ENCODE peak calls at places on chromosomes 2 and 18, in five cellular contexts. S is brain microvascular endothelial cell, T is PC-9, H is K562, L is tibial artery. U is an unnamed sample.

GRCh38 chr18:13437801-13438506 is 219.4 kb downstream of the LDLRAD4 start:
- DNase-seq in L (peak; percentile 48), H (no peak), S (no peak), T (no peak), U (no peak)

GRCh38 chr18:21314721-21315120 is 72.7 kb downstream of the GREB1L start:
- DNase-seq in H (no peak), T (no peak), S (no peak), L (no peak), U (no peak)

GRCh38 chr18:62434798-62435197 is 88.0 kb upstream of the ZCCHC2 start:
- DNase-seq in H (no peak), T (no peak), S (no peak), L (no peak), U (no peak)

GRCh38 chr2:232435805-232436204 is 20.1 kb upstream of the ALPI start:
- DNase-seq in H (no peak), T (no peak), S (no peak), L (peak; percentile 28), U (no peak)

GRCh38 chr18:48947583-48947982 is 3.2 kb downstream of the SMAD7 start:
- DNase-seq in H (no peak), T (no peak), S (no peak), L (no peak), U (no peak)

GRCh38 chr2:144505245-144505801 is 14.6 kb downstream of the ZEB2 start:
- DNase-seq in H (peak; percentile 25), L (no peak), S (no peak), T (no peak), U (no peak)

GRCh38 chr2:222307138-222307756 is 8.4 kb upstream of the PAX3 start:
- DNase-seq in S (no peak), H (no peak), L (no peak), T (no peak), U (no peak)

GRCh38 chr18:75350440-75350839 is 77.1 kb downstream of the SMIM21 start:
- DNase-seq in H (no peak), L (no peak), T (no peak), S (no peak), U (no peak)

GRCh38 chr2:199469514-199470360 is 12.0 kb upstream of the SATB2 start:
- DNase-seq in H (no peak), T (no peak), L (no peak), S (no peak), U (no peak)

GRCh38 chr2:181790716-181791649 is 100.5 kb upstream of the ITPRID2 start:
- DNase-seq in T (peak; percentile 100), H (no peak), L (no peak), S (peak; percentile 94), U (peak; percentile 93)

GRCh38 chr2:82650038-82650437 is 1809.0 kb downstream of the SUCLG1 start:
- DNase-seq in T (no peak), H (no peak), S (no peak), L (no peak), U (peak; percentile 3)

GRCh38 chr2:85851253-85851955 is 37.4 kb downstream of the ST3GAL5 start:
- DNase-seq in L (no peak), S (no peak), T (no peak), H (no peak), U (no peak)

GRCh38 chr18:7592305-7593071 is 25.4 kb downstream of the PTPRM start:
- DNase-seq in L (no peak), T (no peak), H (no peak), S (no peak), U (no peak)

GRCh38 chr2:43749583-43749982 is 24.3 kb upstream of the DYNC2LI1 start:
- DNase-seq in S (no peak), T (no peak), L (no peak), H (no peak), U (no peak)

GRCh38 chr18:56678836-56679565 is 27.8 kb downstream of the WDR7 start:
- DNase-seq in S (no peak), H (no peak), T (no peak), L (no peak), U (no peak)

GRCh38 chr2:55618649-55619055 is 1.2 kb upstream of the PPP4R3B start:
- DNase-seq in H (peak; percentile 50), T (peak; percentile 63), S (peak; percentile 43), L (peak; percentile 72), U (peak; percentile 63)

GRCh38 chr2:12284487-12284886 is 432.2 kb upstream of the TRIB2 start:
- DNase-seq in S (peak; percentile 34), L (no peak), H (no peak), T (peak; percentile 89), U (peak; percentile 30)

GRCh38 chr2:118046628-118047210 is 32.8 kb upstream of the CCDC93 start:
- DNase-seq in T (peak; percentile 62), L (no peak), S (no peak), H (peak; percentile 15), U (peak; percentile 48)

GRCh38 chr18:4017479-4017878 is 437.6 kb downstream of the DLGAP1 start:
- DNase-seq in S (no peak), H (peak; percentile 15), T (no peak), L (no peak), U (peak; percentile 17)

GRCh38 chr18:69747388-69747787 is 200.3 kb downstream of the CD226 start:
- DNase-seq in T (no peak), S (no peak), L (no peak), H (no peak), U (no peak)

GRCh38 chr2:113173563-113174368 is at the start of gene PSD4:
- DNase-seq in S (no peak), L (peak; percentile 69), T (no peak), H (peak; percentile 78), U (no peak)

GRCh38 chr2:240168546-240169361 is 28.3 kb upstream of the OTOS start:
- DNase-seq in T (no peak), L (peak; percentile 38), H (no peak), S (no peak), U (no peak)

GRCh38 chr2:235098273-235098672 is 146.5 kb downstream of the SH3BP4 start:
- DNase-seq in S (no peak), H (no peak), L (no peak), T (peak; percentile 53), U (no peak)

GRCh38 chr2:165357758-165358157 is 111.7 kb upstream of the CSRNP3 start:
- DNase-seq in T (peak; percentile 34), H (no peak), L (no peak), S (peak; percentile 71), U (peak; percentile 44)

GRCh38 chr2:171895781-171896180 is 1.7 kb upstream of the SLC25A12 start:
- DNase-seq in S (no peak), L (no peak), H (no peak), T (no peak), U (no peak)

GRCh38 chr2:46227674-46228289 is 69.4 kb upstream of the EPAS1 start:
- DNase-seq in T (no peak), L (no peak), S (no peak), H (no peak), U (no peak)

GRCh38 chr18:23302852-23303527 is 150.1 kb upstream of the RIOK3 start:
- DNase-seq in S (peak; percentile 88), L (no peak), H (no peak), T (peak; percentile 78), U (no peak)

GRCh38 chr18:7632152-7633098 is 65.3 kb downstream of the PTPRM start:
- DNase-seq in S (no peak), T (no peak), L (no peak), H (no peak), U (no peak)

DNA sequence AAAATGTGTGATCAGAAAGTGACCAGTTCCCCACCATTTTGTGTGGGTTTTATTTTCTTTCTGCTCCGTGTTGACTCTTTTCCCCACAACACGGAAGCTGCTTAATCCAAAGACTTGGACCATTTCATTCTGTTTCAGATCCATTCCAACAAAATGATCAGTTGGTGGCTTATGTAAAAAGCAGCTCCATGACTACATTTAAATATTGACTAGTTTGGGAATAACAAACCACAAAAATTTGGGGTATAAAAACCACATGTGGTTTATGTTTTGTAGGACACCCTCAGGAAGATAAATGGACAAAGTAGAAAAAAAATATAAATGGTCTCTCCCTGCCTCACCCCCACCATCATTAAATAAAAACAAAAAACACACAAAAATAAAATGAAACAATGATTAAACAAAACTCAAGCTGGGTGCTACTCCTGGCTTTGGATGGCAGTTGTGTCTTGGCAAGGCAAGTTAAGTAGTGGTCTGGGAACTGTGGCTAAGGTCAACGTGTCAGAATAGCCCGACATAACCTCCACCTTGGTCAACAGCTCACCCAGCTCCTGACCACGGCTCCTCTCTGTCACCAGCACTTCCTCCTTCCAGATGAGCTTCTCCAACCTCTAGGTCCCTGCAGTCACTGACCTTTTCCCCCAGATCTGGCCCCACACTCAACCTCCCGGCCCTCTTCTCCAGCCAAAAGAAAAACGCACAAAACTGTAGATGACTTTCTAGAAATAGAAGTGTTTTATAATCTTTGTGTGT is 12.8 kb upstream of the WIPF1 start:
- DNase-seq in T (no peak), L (no peak), H (no peak), S (no peak), U (no peak)
- H3K27ac ChIP-seq in T (no peak overlapping the region), L (peak overlapping the region; percentile 50), H (no peak overlapping the region), S (no peak overlapping the region), U (no peak overlapping the region)

GRCh38 chr2:111897924-111898702 is at the start of gene MERTK:
- DNase-seq in S (no peak), H (peak; percentile 85), L (peak; percentile 94), T (peak; percentile 54), U (peak; percentile 73)
- TF ChIP-seq CTCF in S (peak; percentile 50), H (peak; percentile 71), L (peak; percentile 77), T (peak; percentile 73), U (peak; percentile 64)

DNA sequence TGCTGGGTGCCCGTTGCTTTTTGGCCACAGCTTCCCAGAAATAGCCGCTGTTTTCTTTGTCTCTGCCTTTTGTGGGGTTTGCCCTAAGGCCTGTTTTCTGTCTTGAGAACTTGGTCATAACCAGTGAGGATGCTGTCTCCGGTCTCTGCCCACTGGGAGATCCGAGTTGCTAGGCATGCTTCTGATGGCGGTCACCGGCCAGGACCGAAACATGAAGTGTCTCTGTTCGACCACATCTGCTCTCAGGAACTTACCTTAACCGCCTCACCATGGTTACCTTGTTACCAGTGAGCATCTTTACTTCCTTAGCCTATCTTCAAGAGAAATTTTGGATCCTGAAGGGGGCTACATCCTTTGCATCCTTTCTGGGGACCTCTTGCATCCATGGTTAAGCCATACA is 91.9 kb downstream of the RTP5 start:
- DNase-seq in L (peak; percentile 44), T (no peak), S (no peak), H (no peak), U (no peak)
- H3K27ac ChIP-seq in L (no peak overlapping the region), T (no peak overlapping the region), S (no peak overlapping the region), H (no peak overlapping the region), U (no peak overlapping the region)

DNA sequence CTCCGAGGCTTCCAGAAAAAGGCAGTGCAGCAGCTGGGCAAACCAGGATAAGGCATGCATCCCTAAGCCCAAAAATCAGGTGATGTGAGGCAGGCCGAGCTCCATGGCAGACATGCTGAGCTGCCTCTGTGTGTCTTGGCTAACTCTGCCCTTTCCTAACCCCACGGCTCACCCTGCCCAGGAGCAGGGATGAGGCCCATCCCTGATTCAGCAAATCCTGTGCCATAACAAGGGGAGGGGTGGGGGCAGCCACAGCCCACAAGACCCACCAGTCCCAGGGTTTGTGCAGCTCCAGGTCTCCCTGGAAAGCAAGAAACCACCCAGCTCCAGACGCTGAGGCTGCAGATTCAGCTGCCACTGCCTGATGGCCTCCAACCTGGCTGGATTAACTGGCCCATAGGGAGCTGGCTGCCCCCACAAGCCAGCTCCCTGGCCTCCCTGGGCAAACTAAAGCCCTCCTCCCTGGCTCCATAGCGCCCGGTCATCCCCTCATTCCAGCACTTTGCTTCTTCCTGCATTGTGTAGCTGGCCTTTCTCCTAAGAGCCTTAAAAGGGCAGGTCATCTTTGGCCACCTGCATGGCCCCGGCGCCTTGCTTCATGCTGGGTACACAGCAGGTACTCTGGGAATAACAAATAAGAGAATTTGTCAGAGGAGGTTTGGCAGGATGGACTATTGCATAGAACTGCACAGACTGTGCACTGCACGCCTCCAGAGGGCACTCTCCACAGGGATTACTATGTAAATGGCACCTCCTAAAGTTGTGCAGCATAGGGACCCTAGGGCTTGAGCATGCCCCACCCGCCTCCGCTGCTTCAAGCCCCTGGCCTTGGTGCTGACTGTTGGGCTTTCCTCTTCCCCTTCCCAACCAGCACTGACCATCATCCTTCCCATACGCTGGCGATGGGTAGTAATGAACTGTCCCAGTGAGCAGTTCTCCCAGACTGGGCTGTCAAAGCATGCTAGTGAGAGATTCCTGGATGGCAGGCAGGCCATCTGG is 10.7 kb downstream of the STEAP3 start:
- DNase-seq in T (no peak), S (no peak), H (peak; percentile 45), L (no peak), U (no peak)
- TF ChIP-seq CTCF in T (peak; percentile 41), S (peak; percentile 70), H (peak; percentile 61), L (no peak), U (no peak)

U was measured in RWPE1.